ENCODE peak calls at places on chromosomes 2 and 18, in six cellular contexts. E, O, V, Y, M and U are unnamed samples.

GRCh38 chr2:68284896-68285295 is 32.6 kb upstream of the PPP3R1 start:
- DNase-seq in E (no peak), O (no peak), V (peak), Y (no peak), M (no peak), U (no peak)

GRCh38 chr18:13223341-13224148 is 5.0 kb downstream of the LDLRAD4 start:
- DNase-seq in E (no peak), O (no peak), V (no peak), Y (no peak), M (peak), U (no peak)

GRCh38 chr2:178426388-178426787 is 24.6 kb downstream of the PRKRA start:
- DNase-seq in E (no peak), O (no peak), V (no peak), Y (no peak), M (no peak), U (no peak)

GRCh38 chr2:37326285-37326684 is 1.7 kb upstream of the PRKD3 start:
- DNase-seq in E (no peak), O (no peak), V (no peak), Y (peak), M (no peak), U (no peak)

GRCh38 chr18:49177812-49178211 is 227.0 kb upstream of the SMAD7 start:
- DNase-seq in E (no peak), O (no peak), V (no peak), Y (no peak), M (no peak), U (no peak)

GRCh38 chr2:121236101-121236640 is 48.8 kb downstream of the TFCP2L1 start:
- DNase-seq in E (no peak), O (no peak), V (no peak), Y (no peak), M (no peak), U (no peak)

GRCh38 chr2:202965810-202966454 is 48.7 kb upstream of the NBEAL1 start:
- DNase-seq in E (peak), O (no peak), V (no peak), Y (no peak), M (no peak), U (no peak)

GRCh38 chr2:28552045-28552823 is 56.4 kb downstream of the PLB1 start:
- DNase-seq in E (no peak), O (no peak), V (no peak), Y (no peak), M (no peak), U (no peak)

GRCh38 chr2:74414913-74415761 is 6.3 kb downstream of the C2orf81 start:
- DNase-seq in E (peak), O (no peak), V (no peak), Y (no peak), M (no peak), U (no peak)

GRCh38 chr2:12006841-12007240 is 260.4 kb downstream of the LPIN1 start:
- DNase-seq in E (peak), O (no peak), V (no peak), Y (no peak), M (no peak), U (no peak)